ENCODE peak calls at places on chromosomes 2 and 18, in five cellular contexts. T is HepG2, F is SK-N-SH, I is K562, B is GM12878. Y is an unnamed sample.

GRCh38 chr18:33870059-33870458 is 292.0 kb downstream of the ASXL3 start:
- DNase-seq in I (no peak), T (no peak), B (no peak), F (no peak), Y (peak; percentile 0)

GRCh38 chr2:113769555-113769954 is 13.1 kb upstream of the SLC35F5 start:
- DNase-seq in T (peak; percentile 45), F (no peak), I (no peak), B (no peak), Y (no peak)

GRCh38 chr2:53473236-53473635 is 294.4 kb upstream of the CHAC2 start:
- DNase-seq in F (no peak), B (no peak), T (peak; percentile 13), I (no peak), Y (no peak)

GRCh38 chr18:80159713-80160636 is 50.9 kb downstream of the ADNP2 start:
- DNase-seq in B (no peak), F (no peak), T (no peak), I (no peak), Y (no peak)

GRCh38 chr2:71880846-71881610 is 266.6 kb downstream of the CYP26B1 start:
- DNase-seq in T (peak; percentile 13), I (peak; percentile 35), F (no peak), B (no peak), Y (peak; percentile 72)

GRCh38 chr18:12621737-12622306 is 36.1 kb downstream of the SPIRE1 start:
- DNase-seq in F (no peak), B (no peak), I (peak; percentile 43), T (no peak), Y (peak; percentile 96)

GRCh38 chr2:235098273-235098672 is 146.5 kb downstream of the SH3BP4 start:
- DNase-seq in B (no peak), I (no peak), F (no peak), T (no peak), Y (no peak)

GRCh38 chr2:127770973-127771735 is 39.8 kb downstream of the WDR33 start:
- DNase-seq in F (no peak), B (no peak), T (peak; percentile 30), I (no peak), Y (peak; percentile 98)

GRCh38 chr2:239967244-239968036 is 57.7 kb downstream of the NDUFA10 start:
- DNase-seq in F (no peak), I (no peak), T (no peak), B (no peak), Y (no peak)

GRCh38 chr2:165067958-165068612 is 112.8 kb upstream of the SLC38A11 start:
- DNase-seq in B (no peak), T (no peak), I (no peak), F (peak; percentile 79), Y (peak; percentile 23)

GRCh38 chr2:215461836-215462532 is 26.1 kb upstream of the FN1 start:
- DNase-seq in B (no peak), I (no peak), F (no peak), T (no peak), Y (peak; percentile 67)

GRCh38 chr18:7177131-7177744 is 53.7 kb upstream of the LRRC30 start:
- DNase-seq in I (peak; percentile 72), F (peak; percentile 86), B (no peak), T (peak; percentile 45), Y (peak; percentile 85)

GRCh38 chr2:215034154-215034553 is 104.3 kb downstream of the ABCA12 start:
- DNase-seq in T (no peak), F (no peak), B (no peak), I (no peak), Y (no peak)

GRCh38 chr2:178436662-178437061 is 14.3 kb downstream of the PRKRA start:
- DNase-seq in I (no peak), T (no peak), B (no peak), F (no peak), Y (no peak)

GRCh38 chr2:31066594-31066993 is 71.6 kb downstream of the GALNT14 start:
- DNase-seq in T (no peak), F (no peak), B (no peak), I (no peak), Y (no peak)

GRCh38 chr2:130972410-130972809 is 120.8 kb downstream of the FAM168B start:
- DNase-seq in B (no peak), T (no peak), I (no peak), F (no peak), Y (no peak)

GRCh38 chr2:137837830-137838229 is 126.4 kb upstream of the HNMT start:
- DNase-seq in T (no peak), B (no peak), I (no peak), F (no peak), Y (no peak)

GRCh38 chr2:85748039-85748438 is 5.8 kb upstream of the ATOH8 start:
- DNase-seq in F (no peak), I (no peak), T (no peak), B (peak; percentile 52), Y (no peak)
- TF ChIP-seq MXI1 in F (no peak), I (no peak), T (no peak), B (no peak), Y (no peak)

DNA sequence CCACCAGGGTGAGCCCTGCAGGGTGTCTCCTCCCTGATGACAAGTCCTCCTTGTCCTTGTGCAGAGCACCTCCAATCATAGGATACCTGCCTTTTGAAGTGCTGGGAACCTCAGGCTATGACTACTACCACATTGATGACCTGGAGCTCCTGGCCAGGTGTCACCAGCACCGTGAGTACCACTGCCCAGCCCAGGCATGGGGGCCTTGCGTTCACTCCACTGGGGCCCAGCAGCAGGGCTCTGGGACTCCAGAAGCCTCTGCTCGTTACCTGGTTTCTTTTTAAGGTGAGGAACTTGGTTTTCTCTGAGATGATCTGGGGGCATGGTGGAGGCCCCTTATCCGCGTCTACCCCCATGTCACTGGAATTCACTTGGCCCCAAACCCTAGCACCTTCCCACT is 36.5 kb upstream of the RPL31 start:
- DNase-seq in I (no peak), B (no peak), F (no peak), T (no peak), Y (no peak)
- TF ChIP-seq MXI1 in I (no peak), B (no peak), F (no peak), T (no peak), Y (no peak)

GRCh38 chr2:191170773-191171172 is 20.0 kb upstream of the STAT4 start:
- DNase-seq in B (no peak), T (no peak), F (no peak), I (no peak), Y (no peak)

GRCh38 chr2:191169456-191170300 is 18.9 kb upstream of the STAT4 start:
- DNase-seq in T (no peak), F (no peak), I (no peak), B (no peak), Y (no peak)

GRCh38 chr2:191171708-191172355 is 21.0 kb upstream of the STAT4 start:
- DNase-seq in F (no peak), T (no peak), I (no peak), B (no peak), Y (peak; percentile 97)

GRCh38 chr2:191171291-191171690 is 20.5 kb upstream of the STAT4 start:
- DNase-seq in F (peak; percentile 20), B (no peak), T (no peak), I (no peak), Y (no peak)

DNA sequence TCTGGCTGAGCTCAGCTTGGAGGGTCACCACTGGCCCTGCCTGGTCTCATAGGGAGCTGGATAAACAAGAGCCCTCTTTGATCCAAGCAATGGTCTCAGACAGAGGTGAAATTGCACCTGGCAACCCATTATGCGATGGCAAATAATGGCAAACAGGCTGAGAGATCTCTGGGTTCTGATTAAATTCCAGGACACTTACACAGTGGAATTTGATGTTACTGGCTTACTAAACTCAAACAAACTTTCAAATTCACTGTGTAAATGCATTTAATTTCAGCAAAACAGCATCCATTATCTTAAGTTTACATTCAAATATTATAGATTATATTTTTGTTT is 19.5 kb upstream of the STAT4 start:
- DNase-seq in I (no peak), F (no peak), B (no peak), T (no peak), Y (no peak)
- TF ChIP-seq MXI1 in I (no peak), F (no peak), B (no peak), T (no peak), Y (no peak)

DNA sequence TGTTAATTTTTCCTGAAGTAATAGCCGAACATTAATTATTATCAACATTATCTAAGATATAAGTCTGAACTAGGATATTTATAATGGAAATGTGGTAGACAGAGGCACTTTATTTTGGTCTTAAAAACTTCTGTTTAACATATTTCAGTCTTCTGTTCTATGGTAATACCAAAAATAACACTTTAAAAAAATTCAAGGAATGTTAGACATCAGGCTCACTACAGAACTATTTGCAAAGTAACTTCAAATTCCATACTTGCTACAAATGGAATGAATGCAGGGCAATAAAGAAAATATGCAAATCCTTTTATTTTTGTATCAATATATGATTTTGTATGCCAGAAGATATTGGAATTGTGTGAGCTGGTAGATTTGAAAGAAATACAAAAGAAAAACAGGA is 345.5 kb upstream of the DSEL start:
- DNase-seq in T (no peak), I (no peak), F (no peak), B (no peak), Y (peak; percentile 38)
- TF ChIP-seq MXI1 in T (no peak), I (no peak), F (no peak), B (no peak), Y (no peak)

GRCh38 chr2:24245986-24246779 is 71.3 kb downstream of the FAM228A start:
- DNase-seq in B (no peak), I (no peak), T (no peak), F (no peak), Y (peak; percentile 59)
- TF ChIP-seq MXI1 in B (no peak), I (no peak), T (no peak), F (no peak), Y (no peak)

DNA sequence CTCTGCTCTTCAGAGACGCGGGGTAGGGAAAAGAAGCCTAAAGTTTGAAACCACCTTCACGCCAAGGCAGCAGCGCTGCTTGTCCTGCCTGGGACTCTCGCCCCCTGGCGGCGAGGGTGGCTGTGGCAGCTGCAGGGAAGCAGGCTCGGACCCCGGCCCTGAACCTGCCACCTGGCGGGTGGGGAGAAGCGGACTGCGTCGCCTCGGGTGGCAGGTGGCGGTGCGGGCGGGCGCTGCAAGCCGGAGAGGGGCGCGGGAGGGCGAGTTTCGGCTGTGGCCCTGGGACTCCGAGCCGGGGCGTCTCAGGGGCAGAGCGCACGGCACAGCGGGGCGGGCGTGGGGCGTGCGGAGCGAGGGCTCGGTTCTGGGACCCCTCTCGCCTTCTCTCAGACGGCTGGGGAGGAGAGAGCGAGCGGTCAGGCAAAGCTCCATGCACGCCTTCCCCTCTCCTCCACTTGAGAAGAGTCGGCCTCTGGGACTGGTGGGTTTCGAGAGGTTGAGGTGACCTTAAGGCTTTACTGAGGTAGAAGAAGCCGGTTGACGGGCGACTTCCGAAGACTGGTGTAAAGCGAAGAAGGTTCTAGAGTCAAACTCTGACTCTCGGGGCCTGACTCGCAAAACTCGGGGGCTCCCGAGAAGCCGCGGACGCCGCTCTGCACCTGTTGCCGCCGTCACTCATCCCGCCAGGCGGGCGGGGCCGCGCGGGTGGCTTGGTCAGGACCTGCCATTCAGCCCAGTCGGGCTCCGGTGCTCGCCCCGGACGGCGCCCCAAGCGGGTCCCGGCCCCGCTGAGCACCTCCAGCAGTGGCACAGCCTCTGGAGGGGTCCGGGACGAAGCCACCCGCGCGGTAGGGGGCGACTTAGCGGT is 1.1 kb upstream of the BOLL start:
- DNase-seq in I (no peak), B (no peak), F (peak; percentile 81), T (no peak), Y (no peak)
- TF ChIP-seq MXI1 in I (no peak), B (no peak), F (no peak), T (no peak), Y (no peak)

GRCh38 chr18:61360440-61361383 is 27.5 kb downstream of the CDH20 start:
- DNase-seq in B (peak; percentile 13), F (no peak), T (no peak), I (no peak), Y (no peak)
- TF ChIP-seq MXI1 in B (no peak), F (no peak), T (no peak), I (no peak), Y (no peak)

Y was measured in IMR-90.